ENCODE peak calls at places on chromosomes 2 and 18, in ten cellular contexts. I, Z, M, U, P, N, K, D, L and G are unnamed samples.

GRCh38 chr2:204282081-204282480 is 263.2 kb upstream of the PARD3B start:
- DNase-seq in I (no peak), Z (no peak), M (no peak), U (no peak), P (no peak), N (no peak), K (no peak), D (no peak), L (no peak), G (no peak)

GRCh38 chr18:70337139-70337972 is 48.5 kb downstream of the SOCS6 start:
- DNase-seq in I (no peak), Z (no peak), M (peak; percentile 47), U (peak; percentile 32), P (no peak), N (peak; percentile 59), K (no peak), D (peak; percentile 81), L (peak; percentile 73), G (peak; percentile 26)

GRCh38 chr2:42828487-42829416 is 36.4 kb upstream of the HAAO start:
- DNase-seq in I (peak; percentile 79), Z (peak; percentile 81), M (peak; percentile 85), U (peak; percentile 75), P (no peak), N (peak; percentile 96), K (peak; percentile 15), D (peak; percentile 66), L (peak; percentile 43), G (peak; percentile 73)

GRCh38 chr2:120013569-120014223 is 819 bp downstream of the EPB41L5 start:
- DNase-seq in I (peak; percentile 78), Z (no peak), M (no peak), U (peak; percentile 44), P (no peak), N (no peak), K (no peak), D (no peak), L (no peak), G (no peak)

GRCh38 chr2:36476411-36476810 is 120.8 kb downstream of the CRIM1 start:
- DNase-seq in I (no peak), Z (no peak), M (no peak), U (no peak), P (no peak), N (no peak), K (no peak), D (no peak), L (no peak), G (no peak)

GRCh38 chr2:10946394-10946793 is 34.7 kb downstream of the KCNF1 start:
- DNase-seq in I (no peak), Z (no peak), M (no peak), U (no peak), P (no peak), N (no peak), K (no peak), D (no peak), L (no peak), G (no peak)

GRCh38 chr2:72980535-72981217 is 63.4 kb downstream of the EMX1 start:
- DNase-seq in I (no peak), Z (peak; percentile 8), M (no peak), U (no peak), P (no peak), N (no peak), K (no peak), D (no peak), L (no peak), G (no peak)

GRCh38 chr18:39561136-39561535 is 1995.5 kb upstream of the CELF4 start:
- DNase-seq in I (no peak), Z (no peak), M (no peak), U (no peak), P (no peak), N (no peak), K (no peak), D (no peak), L (no peak), G (no peak)

GRCh38 chr2:73293534-73294171 is at the start of gene EGR4:
- DNase-seq in I (peak; percentile 64), Z (peak; percentile 49), M (peak; percentile 26), U (peak; percentile 55), P (no peak), N (peak; percentile 93), K (peak; percentile 34), D (peak; percentile 70), L (no peak), G (peak; percentile 61)

GRCh38 chr2:124024491-124025348 is at the start of gene CNTNAP5:
- DNase-seq in I (peak; percentile 77), Z (peak; percentile 25), M (peak; percentile 2), U (peak; percentile 8), P (peak; percentile 57), N (no peak), K (no peak), D (no peak), L (no peak), G (peak; percentile 58)

GRCh38 chr2:237432484-237433092 is 18.6 kb upstream of the COL6A3 start:
- DNase-seq in I (peak; percentile 45), Z (no peak), M (no peak), U (no peak), P (no peak), N (peak; percentile 45), K (no peak), D (no peak), L (no peak), G (no peak)

GRCh38 chr2:180474716-180475115 is 467.6 kb upstream of the CWC22 start:
- DNase-seq in I (no peak), Z (no peak), M (no peak), U (no peak), P (no peak), N (no peak), K (no peak), D (no peak), L (no peak), G (no peak)

GRCh38 chr18:49025426-49025766 is 74.6 kb upstream of the SMAD7 start:
- DNase-seq in I (no peak), Z (no peak), M (no peak), U (no peak), P (no peak), N (no peak), K (no peak), D (no peak), L (no peak), G (no peak)

GRCh38 chr18:59420244-59420643 is 61.2 kb upstream of the LMAN1 start:
- DNase-seq in I (no peak), Z (no peak), M (no peak), U (no peak), P (no peak), N (no peak), K (no peak), D (no peak), L (no peak), G (no peak)

GRCh38 chr2:64655873-64656272 is 2.2 kb upstream of the SERTAD2 start:
- DNase-seq in I (no peak), Z (no peak), M (peak; percentile 95), U (no peak), P (no peak), N (no peak), K (no peak), D (no peak), L (no peak), G (peak; percentile 11)

GRCh38 chr2:64652231-64653173 is 1.2 kb downstream of the SERTAD2 start:
- DNase-seq in I (peak; percentile 63), Z (peak; percentile 48), M (peak; percentile 76), U (peak; percentile 59), P (no peak), N (peak; percentile 51), K (no peak), D (peak; percentile 67), L (no peak), G (peak; percentile 91)

GRCh38 chr2:64653174-64654062 is at the start of gene SERTAD2:
- DNase-seq in I (peak; percentile 91), Z (peak; percentile 96), M (peak; percentile 95), U (peak; percentile 91), P (peak; percentile 87), N (peak; percentile 82), K (no peak), D (peak; percentile 75), L (peak; percentile 74), G (peak; percentile 88)

GRCh38 chr2:64654993-64655666 is 1.4 kb upstream of the SERTAD2 start:
- DNase-seq in I (peak; percentile 24), Z (no peak), M (peak; percentile 65), U (no peak), P (no peak), N (peak; percentile 56), K (no peak), D (peak; percentile 42), L (no peak), G (peak; percentile 55)

DNA sequence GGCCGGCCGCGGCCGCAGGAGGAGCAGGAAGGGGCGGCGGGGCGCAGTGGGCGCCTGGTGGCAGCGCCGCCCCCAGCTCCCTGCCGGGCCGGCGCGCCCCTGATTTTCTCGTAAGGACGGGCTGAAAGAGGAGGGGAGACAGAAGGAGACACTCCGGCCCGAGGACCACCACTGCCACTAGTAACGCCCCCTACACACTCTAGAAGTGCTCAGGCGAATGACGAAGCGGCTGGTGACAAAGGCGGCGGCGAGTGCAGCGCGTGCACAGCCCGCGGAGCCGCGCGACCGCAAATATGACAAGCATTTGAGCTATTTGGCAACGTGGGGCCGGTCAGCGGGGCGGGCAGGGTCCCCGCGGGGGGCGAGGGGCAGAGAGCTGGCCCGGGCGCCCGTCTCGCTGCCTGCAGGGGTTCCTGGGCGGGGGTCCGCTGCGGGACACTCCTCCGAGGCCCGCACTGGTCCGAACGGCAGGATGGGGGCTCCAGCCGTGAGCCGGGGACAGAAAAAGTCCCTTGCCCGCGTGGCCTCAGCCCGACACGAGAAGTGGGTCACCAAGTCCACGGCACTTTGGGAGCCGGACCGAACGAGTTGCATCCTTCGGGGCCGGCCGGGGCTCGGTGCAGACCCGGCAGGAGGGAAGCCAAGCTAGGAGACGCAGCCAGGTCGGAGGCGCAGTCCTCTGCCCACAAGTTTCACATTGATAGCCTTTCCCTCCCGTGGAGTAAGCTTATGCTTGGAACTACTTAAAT is 524 bp upstream of the SERTAD2 start:
- DNase-seq in I (peak; percentile 79), Z (peak; percentile 89), M (peak; percentile 90), U (peak; percentile 78), P (peak; percentile 74), N (peak; percentile 62), K (no peak), D (peak; percentile 87), L (peak; percentile 59), G (peak; percentile 93)
- TF ChIP-seq POLR2A in I (peak; percentile 87), Z (peak; percentile 83), M (peak; percentile 78), U (peak; percentile 77), P (peak; percentile 73), N (peak; percentile 74), K (peak; percentile 78), D (peak; percentile 87), L (peak; percentile 94), G (peak; percentile 92)

GRCh38 chr2:219175928-219176817 is 552 bp downstream of the CNPPD1 start:
- DNase-seq in I (peak; percentile 61), Z (peak; percentile 70), M (peak; percentile 70), U (peak; percentile 74), P (peak; percentile 58), N (peak; percentile 33), K (no peak), D (no peak), L (peak; percentile 41), G (peak; percentile 74)
- TF ChIP-seq POLR2A in I (no peak), Z (no peak), M (no peak), U (no peak), P (no peak), N (no peak), K (no peak), D (no peak), L (no peak), G (no peak)

GRCh38 chr2:202911513-202912341 is at the start of the genes CARF and WDR12:
- DNase-seq in I (peak; percentile 98), Z (peak; percentile 96), M (peak; percentile 96), U (peak; percentile 95), P (peak; percentile 85), N (peak; percentile 87), K (peak; percentile 82), D (peak; percentile 94), L (peak; percentile 87), G (peak; percentile 95)
- TF ChIP-seq POLR2A in I (peak; percentile 76), Z (peak; percentile 55), M (peak; percentile 81), U (peak; percentile 72), P (peak; percentile 70), N (peak; percentile 43), K (peak; percentile 80), D (peak; percentile 99), L (peak; percentile 56), G (peak; percentile 40)

GRCh38 chr2:2613279-2614199 is 282.5 kb upstream of the MYT1L start:
- DNase-seq in I (peak; percentile 96), Z (peak; percentile 94), M (no peak), U (peak; percentile 79), P (peak; percentile 91), N (peak; percentile 89), K (peak; percentile 56), D (peak; percentile 69), L (peak; percentile 90), G (peak; percentile 75)
- TF ChIP-seq POLR2A in I (peak; percentile 44), Z (peak; percentile 44), M (no peak), U (no peak), P (no peak), N (peak; percentile 90), K (peak; percentile 56), D (peak; percentile 58), L (peak; percentile 68), G (no peak)